ENCODE peak calls at places on chromosomes 1 and 21, in eight cellular contexts. Z is GM13976, A is tibial artery, G is PC-3, U is cardiac muscle cell, B is astrocyte of the cerebellum, D is GM06990, L is foreskin fibroblast. P is an unnamed sample.

GRCh38 chr1:206048582-206048981 is 4.4 kb upstream of the RHEX start:
- DNase-seq in B (no peak), L (no peak), U (no peak), D (no peak), G (no peak), A (peak), Z (no peak), P (no peak)

GRCh38 chr1:50342525-50342924 is 80.7 kb downstream of the DMRTA2 start:
- DNase-seq in D (no peak), B (no peak), Z (no peak), A (no peak), G (no peak), L (no peak), U (no peak), P (no peak)

GRCh38 chr21:31370893-31371652 is 27.0 kb upstream of the TIAM1 start:
- DNase-seq in L (peak), B (peak), A (peak), D (no peak), Z (no peak), G (no peak), U (peak), P (no peak)

GRCh38 chr1:147892216-147892615 is 10.4 kb upstream of the GJA8 start:
- DNase-seq in B (no peak), D (no peak), L (no peak), Z (no peak), U (peak), G (peak), A (no peak), P (no peak)

GRCh38 chr1:16126738-16127515 is 28.9 kb downstream of the EPHA2 start:
- DNase-seq in U (no peak), B (no peak), L (no peak), D (no peak), Z (no peak), G (no peak), A (no peak), P (no peak)

GRCh38 chr21:37878946-37879660 is 37.2 kb downstream of the KCNJ6 start:
- DNase-seq in U (peak), Z (no peak), L (peak), D (no peak), G (peak), A (no peak), B (peak), P (no peak)

GRCh38 chr1:109802136-109802900 is 38.6 kb upstream of the EPS8L3 start:
- DNase-seq in G (no peak), B (no peak), U (no peak), L (no peak), D (no peak), Z (no peak), A (no peak), P (no peak)

GRCh38 chr1:27000817-27001460 is 7.4 kb downstream of the TRNP1 start:
- DNase-seq in L (peak), B (no peak), G (no peak), A (no peak), U (peak), D (no peak), Z (no peak), P (no peak)

GRCh38 chr21:43874085-43874785 is 9.2 kb downstream of the AGPAT3 start:
- DNase-seq in D (no peak), L (no peak), A (no peak), B (no peak), G (no peak), Z (peak), U (no peak), P (no peak)

GRCh38 chr1:197917813-197918646 is 858 bp downstream of the LHX9 start:
- DNase-seq in D (peak), A (no peak), G (no peak), B (no peak), Z (peak), L (no peak), U (no peak), P (peak)

GRCh38 chr1:15965228-15965767 is 10.6 kb downstream of the ZBTB17 start:
- DNase-seq in U (peak), B (no peak), A (no peak), Z (no peak), D (no peak), L (peak), G (no peak), P (no peak)

GRCh38 chr1:177289532-177289931 is 118.8 kb downstream of the BRINP2 start:
- DNase-seq in B (no peak), Z (no peak), L (no peak), A (no peak), G (peak), D (no peak), U (no peak), P (no peak)

GRCh38 chr1:9302745-9303524 is 10.2 kb downstream of the SPSB1 start:
- DNase-seq in D (no peak), G (peak), L (peak), U (peak), A (peak), B (peak), Z (no peak), P (no peak)

GRCh38 chr21:36097427-36098230 is 27.8 kb downstream of the CBR1 start:
- DNase-seq in Z (peak), U (no peak), L (peak), B (peak), G (peak), A (no peak), D (peak), P (peak)

GRCh38 chr1:211635602-211636205 is 39.7 kb downstream of the NEK2 start:
- DNase-seq in G (no peak), L (no peak), B (no peak), U (no peak), D (no peak), Z (no peak), A (no peak), P (no peak)

GRCh38 chr1:201737350-201738060 is 91.5 kb upstream of the IPO9 start:
- DNase-seq in Z (no peak), D (no peak), A (no peak), L (peak), U (peak), B (peak), G (no peak), P (no peak)

GRCh38 chr1:233295775-233296322 is 324 bp upstream of the PCNX2 start:
- DNase-seq in G (no peak), U (peak), D (no peak), L (peak), B (peak), A (no peak), Z (no peak), P (no peak)

GRCh38 chr21:29196021-29196663 is 65.7 kb downstream of the MAP3K7CL start:
- DNase-seq in A (peak), Z (peak), B (peak), D (peak), G (peak), L (peak), U (peak), P (peak)
- TF ChIP-seq CTCF in A (peak), Z (peak), B (peak), D (peak), G (peak), L (peak), U (peak), P (peak)

GRCh38 chr1:11109361-11109760 is 9.7 kb upstream of the EXOSC10 start:
- DNase-seq in B (no peak), U (no peak), Z (no peak), L (no peak), G (no peak), D (no peak), A (no peak), P (no peak)
- TF ChIP-seq CTCF in B (no peak), U (no peak), Z (no peak), L (no peak), G (no peak), D (no peak), A (no peak), P (no peak)

GRCh38 chr1:241272828-241273227 is 84.2 kb downstream of the RGS7 start:
- DNase-seq in D (no peak), L (no peak), U (no peak), A (no peak), G (no peak), Z (no peak), B (no peak), P (no peak)
- TF ChIP-seq CTCF in D (no peak), L (no peak), U (no peak), A (no peak), G (no peak), Z (no peak), B (no peak), P (no peak)

DNA sequence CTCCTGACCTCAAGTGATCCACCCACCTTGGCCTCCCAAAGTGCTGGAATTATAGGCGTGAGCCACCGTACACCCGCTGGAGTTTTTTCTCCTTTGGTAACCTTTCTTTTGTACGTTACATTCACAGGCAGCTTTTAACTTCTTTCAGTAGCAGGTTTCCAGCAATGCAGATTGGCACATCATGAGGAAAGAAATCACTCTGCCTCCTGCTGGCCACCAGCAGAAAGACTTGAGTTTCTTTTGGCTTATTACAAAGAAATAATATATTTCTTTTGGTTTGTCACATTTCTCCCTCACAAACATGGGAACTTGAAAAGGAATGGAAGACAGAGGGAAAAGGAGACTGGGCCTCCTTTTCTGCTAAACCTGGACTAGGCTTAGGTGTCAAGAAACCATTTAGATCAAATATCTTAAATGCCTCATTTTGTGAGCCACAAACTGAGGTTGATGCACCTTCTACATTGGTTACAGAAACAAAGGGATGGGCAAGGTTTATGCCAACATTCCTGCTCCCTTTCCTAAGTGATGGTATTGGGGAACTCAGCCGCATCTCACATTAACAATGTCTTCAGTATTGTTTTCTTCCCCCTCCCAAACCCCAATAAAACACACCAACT is 7.8 kb downstream of the ENSA start:
- DNase-seq in U (peak), B (peak), Z (peak), D (peak), L (peak), A (peak), G (peak), P (peak)
- TF ChIP-seq CTCF in U (peak), B (peak), Z (peak), D (peak), L (peak), A (peak), G (peak), P (peak)

GRCh38 chr1:153288634-153289275 is 24.0 kb downstream of the PGLYRP3 start:
- DNase-seq in U (peak), B (no peak), A (no peak), L (no peak), D (no peak), Z (peak), G (peak), P (peak)
- TF ChIP-seq CTCF in U (peak), B (no peak), A (no peak), L (peak), D (peak), Z (peak), G (peak), P (peak)

DNA sequence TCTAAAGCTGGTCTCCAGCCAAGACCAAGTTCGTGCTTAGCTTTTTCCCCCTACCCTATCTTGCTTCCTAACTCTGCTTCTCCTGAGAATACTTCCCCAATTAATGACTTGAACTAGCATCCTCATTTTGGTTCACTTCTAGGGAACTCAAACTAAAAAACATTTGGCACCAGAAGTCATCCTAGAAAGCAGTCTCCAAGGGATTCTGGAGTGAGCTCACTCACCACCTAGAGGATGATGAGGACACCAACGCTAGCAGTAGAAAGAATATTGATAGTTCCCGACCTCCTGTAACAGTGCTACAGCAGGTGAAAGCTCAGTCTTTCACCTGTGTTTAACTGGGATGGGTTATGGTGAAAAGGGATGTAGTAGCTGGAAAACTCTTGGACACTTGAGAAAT is 4.7 kb upstream of the PSMB2 start:
- DNase-seq in D (no peak), U (no peak), Z (no peak), B (no peak), A (no peak), G (peak), L (no peak), P (no peak)
- TF ChIP-seq CTCF in D (no peak), U (peak), Z (no peak), B (peak), A (no peak), G (peak), L (peak), P (no peak)

DNA sequence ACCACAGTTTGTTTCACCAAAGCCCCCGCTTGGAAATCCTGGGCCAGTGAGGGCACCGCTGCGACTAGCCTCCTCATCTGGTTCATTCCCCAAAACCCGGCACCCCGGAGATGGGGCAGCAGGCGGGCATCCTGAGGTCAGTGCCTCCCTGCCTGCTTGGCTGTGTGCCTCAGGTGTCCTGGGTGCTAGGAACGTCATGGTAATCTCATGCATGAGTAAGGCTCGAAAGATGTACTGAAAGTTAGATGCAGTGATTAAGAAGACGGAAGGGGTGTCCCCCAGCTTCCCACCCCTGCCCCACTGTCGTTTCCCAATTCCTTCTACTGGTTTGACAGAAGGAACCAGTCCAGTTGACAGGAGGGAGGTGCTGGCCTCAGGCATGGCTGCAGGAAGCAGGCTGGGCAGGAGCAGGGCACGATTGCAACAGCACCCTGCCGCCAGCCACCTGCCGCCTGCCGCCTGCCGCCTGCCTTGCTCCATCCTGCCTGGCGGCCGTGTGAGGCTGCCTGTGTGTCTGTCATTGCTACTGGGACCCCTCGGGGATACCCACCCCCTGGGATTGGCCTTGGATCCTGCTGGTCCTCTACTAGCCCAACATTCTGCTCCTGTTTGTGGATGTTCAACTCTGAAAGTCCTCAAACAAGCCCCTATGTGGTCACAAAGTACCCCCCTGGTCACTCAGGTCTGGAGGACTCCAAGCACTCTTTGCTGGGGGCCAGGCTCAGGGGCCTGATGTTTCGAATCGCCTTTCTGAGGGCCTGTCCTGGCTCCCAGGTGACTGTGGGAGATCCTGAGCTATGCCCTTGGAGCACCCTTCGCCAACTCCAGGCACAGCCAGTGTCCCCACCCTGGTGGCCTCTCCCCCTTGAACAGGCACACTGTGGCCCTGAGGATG is 73.0 kb upstream of the IFFO2 start:
- DNase-seq in D (no peak), Z (no peak), B (no peak), A (no peak), U (peak), G (peak), L (no peak), P (no peak)
- TF ChIP-seq CTCF in D (no peak), Z (no peak), B (no peak), A (no peak), U (no peak), G (no peak), L (no peak), P (no peak)

DNA sequence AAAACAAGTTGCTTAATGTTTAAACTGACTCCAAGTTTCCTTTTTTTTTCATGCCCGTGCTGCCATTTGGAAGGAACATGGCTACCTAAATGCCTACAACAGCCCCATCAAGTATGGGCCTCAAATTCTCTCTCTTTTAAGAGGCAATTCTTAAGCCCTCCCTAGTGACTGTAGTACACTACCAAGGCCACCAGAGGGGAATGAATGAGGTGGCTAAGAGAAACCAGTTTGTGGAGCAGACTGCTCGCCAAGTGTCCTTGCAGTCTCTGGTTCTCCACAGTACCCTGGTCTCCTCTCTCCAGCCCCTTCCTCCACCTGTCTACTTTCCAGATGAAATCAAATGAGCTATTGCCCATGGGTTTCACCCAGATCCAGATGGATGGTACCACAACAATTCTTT is 1809.6 kb downstream of the BRINP3 start:
- DNase-seq in A (no peak), L (no peak), G (peak), B (no peak), U (no peak), Z (no peak), D (no peak), P (no peak)
- TF ChIP-seq CTCF in A (no peak), L (no peak), G (peak), B (no peak), U (no peak), Z (no peak), D (no peak), P (no peak)

P was measured in GM13977.